ENCODE peak calls at places on chromosomes 5 and 9, in five cellular contexts. G is PC-9; N is CD4-positive, alpha-beta memory T cell; S is SW 1271; T is HCEC 1CT. O is an unnamed sample.

GRCh38 chr9:132185164-132186009 is 23.5 kb downstream of the NTNG2 start:
- DNase-seq in G (no peak), S (no peak), N (no peak), T (no peak), O (no peak)

GRCh38 chr9:16291921-16292320 is 578.5 kb downstream of the BNC2 start:
- DNase-seq in N (no peak), T (no peak), G (no peak), S (no peak), O (no peak)

GRCh38 chr5:93246093-93246855 is 334.7 kb downstream of the NR2F1-AS1 start:
- DNase-seq in T (peak), G (no peak), N (no peak), S (no peak), O (peak)

GRCh38 chr5:2156358-2157059 is 273.8 kb upstream of the IRX4 start:
- DNase-seq in G (no peak), T (no peak), N (no peak), S (no peak), O (no peak)

GRCh38 chr5:111635151-111635945 is 121.6 kb downstream of the NREP start:
- DNase-seq in T (no peak), G (no peak), N (no peak), S (no peak), O (no peak)

GRCh38 chr9:110156902-110157301 is 51.1 kb downstream of the C9orf152 start:
- DNase-seq in G (no peak), S (no peak), T (no peak), N (peak), O (peak)

GRCh38 chr5:148996270-148996669 is 66.6 kb downstream of the SH3TC2 start:
- DNase-seq in G (no peak), N (no peak), T (no peak), S (no peak), O (no peak)

GRCh38 chr5:112883192-112883591 is 22.1 kb downstream of the SRP19 start:
- DNase-seq in N (no peak), G (no peak), S (no peak), T (no peak), O (no peak)

GRCh38 chr9:133763272-133764183 is 25.4 kb upstream of the SARDH start:
- DNase-seq in T (no peak), S (no peak), N (no peak), G (no peak), O (no peak)

GRCh38 chr9:124420991-124421543 is 5.8 kb upstream of the PSMB7 start:
- DNase-seq in G (no peak), N (no peak), T (no peak), S (no peak), O (no peak)

GRCh38 chr5:33679791-33680190 is 212.0 kb downstream of the ADAMTS12 start:
- DNase-seq in T (peak), G (no peak), S (no peak), N (no peak), O (peak)

GRCh38 chr9:114908104-114908621 is 22.2 kb downstream of the TNFSF8 start:
- DNase-seq in N (no peak), S (peak), G (peak), T (no peak), O (peak)

GRCh38 chr5:34002629-34003328 is 5.1 kb downstream of the AMACR start:
- DNase-seq in G (no peak), S (no peak), T (no peak), N (no peak), O (no peak)

GRCh38 chr5:140041492-140042421 is 1.3 kb downstream of the NRG2 start:
- DNase-seq in T (peak), S (peak), N (peak), G (peak), O (peak)

GRCh38 chr5:173944512-173944911 is 44.5 kb upstream of the C5orf47 start:
- DNase-seq in T (no peak), N (no peak), G (no peak), S (no peak), O (no peak)

GRCh38 chr5:82091617-82092016 is 119.8 kb downstream of the ATG10 start:
- DNase-seq in S (no peak), T (no peak), G (no peak), N (no peak), O (no peak)

GRCh38 chr5:81631124-81631523 is 119.8 kb downstream of the SSBP2 start:
- DNase-seq in S (no peak), N (peak), G (no peak), T (no peak), O (no peak)

GRCh38 chr5:7849531-7850240 is 1.2 kb downstream of the CFAP90 start:
- DNase-seq in G (no peak), S (no peak), N (peak), T (no peak), O (no peak)

GRCh38 chr5:140228364-140228837 is 53.4 kb downstream of the CYSTM1 start:
- DNase-seq in G (no peak), T (no peak), S (no peak), N (no peak), O (no peak)

GRCh38 chr9:121772600-121773285 is 121.3 kb downstream of the DAB2IP start:
- DNase-seq in S (no peak), G (no peak), T (no peak), N (no peak), O (no peak)

GRCh38 chr5:9479981-9480380 is 65.9 kb downstream of the SEMA5A start:
- DNase-seq in N (no peak), T (no peak), G (no peak), S (no peak), O (peak)

GRCh38 chr9:90641090-90641489 is 1.5 kb downstream of the DIRAS2 start:
- DNase-seq in T (no peak), S (no peak), N (no peak), G (no peak), O (no peak)

GRCh38 chr5:305459-305858 is 16.1 kb upstream of the AHRR start:
- DNase-seq in G (no peak), T (no peak), N (no peak), S (no peak), O (no peak)

GRCh38 chr9:21624675-21625477 is 142.8 kb upstream of the IFNE start:
- DNase-seq in G (no peak), S (no peak), N (no peak), T (no peak), O (no peak)

GRCh38 chr9:136327313-136327971 is at the start of gene GPSM1:
- DNase-seq in N (peak), G (peak), S (peak), T (peak), O (peak)

GRCh38 chr9:83933804-83934203 is 12.6 kb upstream of the KIF27 start:
- DNase-seq in T (peak), N (no peak), G (no peak), S (no peak), O (peak)

GRCh38 chr5:116881921-116882531 is 307.4 kb upstream of the SEMA6A start:
- DNase-seq in G (no peak), S (no peak), N (no peak), T (no peak), O (no peak)

GRCh38 chr5:132426525-132427138 is 57.1 kb downstream of the SLC22A5 start:
- DNase-seq in S (peak), G (peak), T (peak), N (peak), O (peak)